ENCODE peak calls at places on chromosomes 2 and 18, in six cellular contexts. N is GM13977; R is tibial artery; Z is upper lobe of right lung; A is C1 segment of cervical spinal cord; U is CD8-positive, alpha-beta T cell. C is an unnamed sample.

GRCh38 chr2:143635302-143635701 is 506.1 kb downstream of the ARHGAP15 start:
- DNase-seq in N (no peak), R (no peak), Z (no peak), A (no peak), U (no peak), C (no peak)

GRCh38 chr18:60117321-60117720 is 217.5 kb downstream of the PMAIP1 start:
- DNase-seq in N (no peak), R (no peak), Z (no peak), A (no peak), U (no peak), C (no peak)

GRCh38 chr2:86787701-86788100 is 3.0 kb downstream of the CD8A start:
- DNase-seq in N (no peak), R (no peak), Z (no peak), A (no peak), U (peak), C (no peak)

GRCh38 chr2:64455545-64455944 is 1.6 kb downstream of the LGALSL start:
- DNase-seq in N (no peak), R (no peak), Z (no peak), A (no peak), U (no peak), C (no peak)

GRCh38 chr2:217434183-217434620 is 568.6 kb downstream of the TNS1 start:
- DNase-seq in N (peak), R (peak), Z (peak), A (peak), U (peak), C (peak)

GRCh38 chr18:3482258-3482657 is 32.3 kb downstream of the TGIF1 start:
- DNase-seq in N (no peak), R (no peak), Z (no peak), A (no peak), U (no peak), C (no peak)

GRCh38 chr2:127700527-127701192 is 637 bp upstream of the SFT2D3 start:
- DNase-seq in N (peak), R (no peak), Z (peak), A (no peak), U (no peak), C (no peak)

GRCh38 chr18:22214731-22215528 is 45.5 kb downstream of the GATA6 start:
- DNase-seq in N (no peak), R (no peak), Z (no peak), A (no peak), U (no peak), C (no peak)

GRCh38 chr2:239114119-239114581 is 266.3 kb downstream of the TWIST2 start:
- DNase-seq in N (no peak), R (no peak), Z (no peak), A (no peak), U (no peak), C (no peak)

GRCh38 chr2:221467610-221468009 is 104.5 kb downstream of the EPHA4 start:
- DNase-seq in N (no peak), R (no peak), Z (no peak), A (no peak), U (no peak), C (no peak)

GRCh38 chr2:84904717-84905174 is 710 bp upstream of the TMSB10 start:
- DNase-seq in N (no peak), R (peak), Z (peak), A (no peak), U (peak), C (peak)

GRCh38 chr18:63292844-63293683 is 26.5 kb downstream of the BCL2 start:
- DNase-seq in N (peak), R (no peak), Z (no peak), A (no peak), U (peak), C (no peak)

GRCh38 chr18:5466256-5466655 is 77.5 kb downstream of the EPB41L3 start:
- DNase-seq in N (no peak), R (no peak), Z (no peak), A (no peak), U (no peak), C (no peak)

GRCh38 chr18:9604348-9604747 is 10.0 kb downstream of the PPP4R1 start:
- DNase-seq in N (no peak), R (no peak), Z (no peak), A (no peak), U (no peak), C (no peak)

GRCh38 chr2:63041592-63041991 is 9.0 kb upstream of the OTX1 start:
- DNase-seq in N (no peak), R (no peak), Z (no peak), A (no peak), U (no peak), C (no peak)

GRCh38 chr18:58051765-58052460 is 7.9 kb downstream of the NEDD4L start:
- DNase-seq in N (peak), R (no peak), Z (no peak), A (no peak), U (no peak), C (no peak)

GRCh38 chr2:189008555-189009312 is 34.6 kb downstream of the COL3A1 start:
- DNase-seq in N (no peak), R (no peak), Z (no peak), A (no peak), U (no peak), C (no peak)

GRCh38 chr2:62506421-62506750 is 391 bp upstream of the TMEM17 start:
- DNase-seq in N (no peak), R (no peak), Z (no peak), A (no peak), U (no peak), C (no peak)

GRCh38 chr2:47283687-47284086 is 119.3 kb upstream of the MSH2 start:
- DNase-seq in N (no peak), R (no peak), Z (no peak), A (no peak), U (no peak), C (no peak)

GRCh38 chr2:230657462-230657861 is 55.2 kb upstream of the CAB39 start:
- DNase-seq in N (no peak), R (no peak), Z (no peak), A (no peak), U (no peak), C (no peak)

GRCh38 chr18:7817596-7817995 is 250.5 kb downstream of the PTPRM start:
- DNase-seq in N (no peak), R (no peak), Z (no peak), A (no peak), U (no peak), C (no peak)

C was measured in HS-27A.